ENCODE peak calls at places on chromosomes 3 and 15, in seven cellular contexts. R is K562, W is endothelial cell of umbilical vein, U is H1, X is GM12878, I is HCT116, H is HepG2. D is an unnamed sample.
A peak's percentile ranks its signal among the peaks of the same experiment; 100 is the strongest.

GRCh38 chr3:127172670-127173515 is 20.0 kb upstream of the PRR23E start:
- DNase-seq in R (no peak), I (no peak), W (peak; percentile 36), U (peak; percentile 46), X (no peak), H (no peak), D (peak; percentile 53)

GRCh38 chr15:101452572-101452971 is 36.9 kb downstream of the PCSK6 start:
- DNase-seq in I (no peak), U (no peak), X (no peak), R (peak; percentile 47), W (no peak), H (peak; percentile 38), D (no peak)

GRCh38 chr15:74191798-74192197 is 10.8 kb downstream of the STRA6 start:
- DNase-seq in W (no peak), R (no peak), H (no peak), X (no peak), U (no peak), I (no peak), D (no peak)

GRCh38 chr15:84888639-84889038 is 4.2 kb downstream of the SLC28A1 start:
- DNase-seq in U (no peak), W (no peak), H (no peak), X (no peak), I (no peak), R (no peak), D (no peak)

GRCh38 chr3:122350814-122351418 is 25.9 kb downstream of the CSTA start:
- DNase-seq in R (no peak), W (no peak), X (no peak), I (no peak), U (no peak), H (no peak), D (peak; percentile 87)

GRCh38 chr15:89893696-89894450 is at the start of gene AP3S2:
- DNase-seq in X (peak; percentile 73), R (peak; percentile 96), W (peak; percentile 92), H (peak; percentile 87), I (peak; percentile 92), U (peak; percentile 89), D (peak; percentile 94)

GRCh38 chr3:81989274-81989673 is 227.8 kb upstream of the GBE1 start:
- DNase-seq in H (no peak), R (no peak), W (no peak), I (no peak), X (no peak), U (no peak), D (no peak)

GRCh38 chr15:78364233-78364632 is 24.1 kb downstream of the CRABP1 start:
- DNase-seq in I (no peak), U (no peak), W (no peak), H (no peak), R (no peak), X (no peak), D (no peak)

GRCh38 chr3:52240059-52240885 is 1.3 kb upstream of the TWF2 start:
- DNase-seq in X (no peak), I (peak; percentile 67), U (no peak), R (peak; percentile 78), H (peak; percentile 59), W (no peak), D (peak; percentile 98)

GRCh38 chr3:16801223-16801622 is 83.5 kb upstream of the PLCL2 start:
- DNase-seq in U (no peak), I (no peak), H (no peak), R (no peak), X (no peak), W (no peak), D (no peak)

GRCh38 chr3:133744241-133744640 is 2.0 kb upstream of the TF start:
- DNase-seq in W (no peak), H (no peak), I (no peak), X (no peak), U (no peak), R (no peak), D (no peak)

GRCh38 chr3:194985031-194985578 is 285.9 kb downstream of the XXYLT1 start:
- DNase-seq in U (peak; percentile 82), H (peak; percentile 46), I (peak; percentile 27), X (no peak), R (peak; percentile 18), W (no peak), D (peak; percentile 47)

GRCh38 chr3:95789111-95789510 is 1025.3 kb upstream of the EPHA6 start:
- DNase-seq in W (no peak), R (no peak), H (no peak), I (no peak), X (no peak), U (no peak), D (no peak)

GRCh38 chr15:37135225-37135624 is 34.9 kb upstream of the MEIS2 start:
- DNase-seq in X (no peak), H (no peak), W (peak; percentile 36), I (peak; percentile 24), R (peak; percentile 30), U (no peak), D (no peak)

GRCh38 chr3:123834631-123835030 is 49.5 kb downstream of the MYLK start:
- DNase-seq in U (no peak), W (peak; percentile 47), I (no peak), H (no peak), R (no peak), X (no peak), D (peak; percentile 90)

GRCh38 chr3:126258670-126259069 is 78.3 kb upstream of the ALDH1L1 start:
- DNase-seq in H (no peak), R (peak; percentile 44), U (no peak), W (no peak), X (no peak), I (no peak), D (no peak)

GRCh38 chr3:126257174-126257573 is 76.8 kb upstream of the ALDH1L1 start:
- DNase-seq in U (no peak), W (no peak), R (no peak), I (no peak), X (no peak), H (no peak), D (no peak)

GRCh38 chr3:170585008-170585936 is 603 bp downstream of the SLC7A14 start:
- DNase-seq in I (no peak), W (peak; percentile 8), U (peak; percentile 72), X (no peak), R (no peak), H (no peak), D (peak; percentile 11)

DNA sequence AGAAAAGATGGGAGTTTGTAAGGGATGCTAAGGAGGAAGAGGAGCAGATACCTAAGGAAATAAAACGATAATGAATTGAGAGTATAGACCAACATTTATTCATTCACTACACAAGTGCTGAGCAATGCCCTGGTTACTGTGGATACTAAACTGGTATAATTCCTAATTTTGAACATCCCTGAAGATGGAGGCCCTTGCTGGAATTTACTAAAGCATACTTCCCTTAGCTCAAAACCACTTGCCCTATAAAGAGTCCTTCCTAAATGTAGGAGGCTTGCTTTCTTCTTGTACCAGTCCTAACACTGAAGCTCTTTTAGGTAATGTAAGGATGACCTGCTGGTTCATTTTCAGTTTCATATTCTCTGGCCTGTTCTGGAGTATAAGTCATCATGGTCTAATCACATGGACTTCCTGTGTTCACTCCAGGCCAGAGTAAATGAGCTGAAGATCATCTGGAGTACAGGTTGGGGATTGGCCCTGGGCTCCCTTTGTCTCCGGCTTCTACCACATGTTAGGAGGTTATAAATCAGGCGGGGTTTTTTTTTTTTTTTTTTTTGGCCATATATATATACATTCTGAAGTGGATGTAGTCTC is 40.1 kb upstream of the MTMR10 start:
- DNase-seq in U (no peak), H (no peak), X (peak; percentile 46), W (peak; percentile 64), R (no peak), I (no peak), D (peak; percentile 72)
- H3K36me3 ChIP-seq in U (no peaks in the 10 kb centered on the region), H (no peaks in the 10 kb centered on the region), X (no peaks in the 10 kb centered on the region), W (no peaks in the 10 kb centered on the region), R (no peaks in the 10 kb centered on the region), I (no peaks in the 10 kb centered on the region), D (no peaks in the 10 kb centered on the region)

DNA sequence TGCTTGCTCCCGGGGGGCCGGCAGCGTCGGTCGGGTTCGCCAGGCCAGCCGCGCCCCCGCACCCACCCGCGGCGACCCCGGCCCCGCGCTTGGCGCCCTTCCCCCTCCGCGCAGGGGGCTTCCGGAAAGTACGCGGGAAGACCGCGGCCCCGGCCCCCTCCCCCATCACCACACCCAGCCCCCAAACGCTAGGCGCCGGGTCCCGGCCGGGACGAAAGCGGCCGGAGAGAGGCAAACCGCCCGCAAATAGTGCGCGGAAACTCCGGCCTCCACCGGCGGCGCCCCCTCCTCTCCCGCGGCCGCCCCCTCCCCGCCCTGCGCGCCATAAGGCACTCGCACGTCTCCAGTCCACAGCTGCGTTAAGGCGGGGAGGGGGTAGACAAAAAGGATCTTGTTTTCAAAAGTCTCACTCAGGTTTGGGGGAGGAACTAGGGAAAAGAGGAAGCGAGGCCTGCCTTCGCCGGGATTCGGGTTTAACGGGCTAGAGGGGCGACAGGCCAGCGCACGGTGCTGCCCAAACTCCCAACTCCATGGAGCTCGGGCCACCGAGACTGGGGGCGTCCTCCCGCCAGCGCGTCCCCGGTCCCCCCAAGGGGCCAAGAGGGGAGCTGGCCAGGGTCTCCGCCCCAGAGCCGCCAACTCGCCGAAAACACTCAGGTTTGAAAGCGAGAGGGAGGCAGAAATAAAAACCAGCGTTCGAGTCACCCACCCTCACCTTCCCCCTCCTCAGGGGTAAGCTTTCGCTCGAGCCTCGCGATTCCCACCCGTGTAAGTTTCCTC is 1.8 kb downstream of the ANP32A start:
- DNase-seq in I (no peak), X (no peak), R (peak; percentile 67), U (peak; percentile 70), W (peak; percentile 53), H (peak; percentile 24), D (no peak)
- TF ChIP-seq POLR2A in I (no peak), X (peak; percentile 79), R (peak; percentile 23), U (no peak), W (no peak), H (no peak), D (no peak)

GRCh38 chr15:65081758-65082157 is 5.2 kb downstream of the KBTBD13 start:
- DNase-seq in H (no peak), R (no peak), I (no peak), W (no peak), U (no peak), X (no peak), D (peak; percentile 31)

GRCh38 chr15:65081270-65081669 is 4.7 kb downstream of the KBTBD13 start:
- DNase-seq in X (no peak), I (no peak), H (no peak), W (no peak), U (no peak), R (no peak), D (no peak)

GRCh38 chr15:65084500-65085206 is 8.1 kb downstream of the KBTBD13 start:
- DNase-seq in U (no peak), X (no peak), W (no peak), I (no peak), R (no peak), H (peak; percentile 49), D (no peak)

GRCh38 chr15:65083262-65083701 is 6.7 kb downstream of the KBTBD13 start:
- DNase-seq in X (no peak), W (no peak), I (no peak), R (peak; percentile 17), H (no peak), U (no peak), D (peak; percentile 74)

GRCh38 chr15:65082303-65082958 is 5.9 kb downstream of the KBTBD13 start:
- DNase-seq in H (no peak), U (no peak), R (no peak), I (no peak), W (no peak), X (no peak), D (no peak)
- H2AFZ ChIP-seq in H (no peak overlapping the region), U (peak overlapping the region; percentile 12), R (no peak overlapping the region), I (no peak overlapping the region), W (no peak overlapping the region), X (no peak overlapping the region), D (peak overlapping the region; percentile 48)

DNA sequence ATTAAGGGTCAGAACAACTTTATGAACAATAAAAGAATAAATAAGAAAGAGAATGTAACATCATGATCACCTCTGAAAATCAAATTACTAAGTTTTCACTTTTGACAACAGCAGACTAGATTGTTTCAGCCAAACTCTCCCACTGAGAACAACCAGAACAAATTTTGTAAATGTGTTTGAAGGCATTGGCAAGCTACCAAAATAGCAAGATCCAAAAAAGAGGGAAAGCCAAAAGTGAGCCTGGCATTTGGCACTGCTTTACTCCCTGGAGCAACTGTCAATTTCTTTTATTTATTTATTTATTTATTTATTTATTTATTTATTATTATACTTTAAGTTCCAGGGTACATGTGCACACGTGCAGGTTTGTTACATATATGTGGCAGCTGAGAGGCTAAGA is 67.2 kb downstream of the CFAP44 start:
- DNase-seq in X (no peak), W (no peak), H (no peak), U (no peak), R (no peak), I (no peak), D (no peak)
- H3K36me3 ChIP-seq in X (no peaks in the 10 kb centered on the region), W (no peaks in the 10 kb centered on the region), H (no peaks in the 10 kb centered on the region), U (no peaks in the 10 kb centered on the region), R (no peaks in the 10 kb centered on the region), I (no peaks in the 10 kb centered on the region), D (no peaks in the 10 kb centered on the region)

D was measured in IMR-90.